ENCODE peak calls at places on chromosomes 11 and 22, in four cellular contexts. X is kidney epithelial cell, W is BE2C, E is left ventricle myocardium inferior. L is an unnamed sample.

GRCh38 chr11:38169286-38169685 is 1571.2 kb upstream of the RAG2 start:
- DNase-seq in E (no peak), W (no peak), X (no peak), L (no peak)

GRCh38 chr11:132718711-132719641 is 813.3 kb downstream of the OPCML start:
- DNase-seq in W (no peak), X (no peak), E (no peak), L (no peak)

GRCh38 chr11:115290479-115291390 is 213.5 kb downstream of the CADM1 start:
- DNase-seq in W (peak), X (no peak), E (no peak), L (no peak)

GRCh38 chr11:110249066-110249465 is 47.3 kb downstream of the RDX start:
- DNase-seq in E (no peak), X (no peak), W (no peak), L (no peak)

GRCh38 chr22:39718921-39719320 is 148.4 kb downstream of the CACNA1I start:
- DNase-seq in E (no peak), W (no peak), X (no peak), L (no peak)

GRCh38 chr11:68838572-68838964 is 3.1 kb downstream of the CPT1A start:
- DNase-seq in E (no peak), W (no peak), X (no peak), L (peak)

GRCh38 chr11:122653911-122654310 is 1.6 kb upstream of the UBASH3B start:
- DNase-seq in W (no peak), E (no peak), X (no peak), L (no peak)

GRCh38 chr11:130693543-130693942 is 222.7 kb downstream of the SNX19 start:
- DNase-seq in E (no peak), W (no peak), X (no peak), L (no peak)

GRCh38 chr22:27834364-27835185 is 33.0 kb upstream of the MN1 start:
- DNase-seq in X (no peak), E (no peak), W (no peak), L (no peak)

GRCh38 chr11:79439430-79439892 is 1.4 kb downstream of the TENM4 start:
- DNase-seq in E (no peak), X (no peak), W (no peak), L (peak)

GRCh38 chr11:79439893-79440450 is 858 bp downstream of the TENM4 start:
- DNase-seq in W (peak), X (no peak), E (peak), L (peak)

GRCh38 chr11:79438631-79439429 is 2.0 kb downstream of the TENM4 start:
- DNase-seq in E (peak), W (peak), X (no peak), L (peak)

GRCh38 chr11:79440451-79441158 is at the start of gene TENM4:
- DNase-seq in X (peak), E (peak), W (peak), L (peak)

DNA sequence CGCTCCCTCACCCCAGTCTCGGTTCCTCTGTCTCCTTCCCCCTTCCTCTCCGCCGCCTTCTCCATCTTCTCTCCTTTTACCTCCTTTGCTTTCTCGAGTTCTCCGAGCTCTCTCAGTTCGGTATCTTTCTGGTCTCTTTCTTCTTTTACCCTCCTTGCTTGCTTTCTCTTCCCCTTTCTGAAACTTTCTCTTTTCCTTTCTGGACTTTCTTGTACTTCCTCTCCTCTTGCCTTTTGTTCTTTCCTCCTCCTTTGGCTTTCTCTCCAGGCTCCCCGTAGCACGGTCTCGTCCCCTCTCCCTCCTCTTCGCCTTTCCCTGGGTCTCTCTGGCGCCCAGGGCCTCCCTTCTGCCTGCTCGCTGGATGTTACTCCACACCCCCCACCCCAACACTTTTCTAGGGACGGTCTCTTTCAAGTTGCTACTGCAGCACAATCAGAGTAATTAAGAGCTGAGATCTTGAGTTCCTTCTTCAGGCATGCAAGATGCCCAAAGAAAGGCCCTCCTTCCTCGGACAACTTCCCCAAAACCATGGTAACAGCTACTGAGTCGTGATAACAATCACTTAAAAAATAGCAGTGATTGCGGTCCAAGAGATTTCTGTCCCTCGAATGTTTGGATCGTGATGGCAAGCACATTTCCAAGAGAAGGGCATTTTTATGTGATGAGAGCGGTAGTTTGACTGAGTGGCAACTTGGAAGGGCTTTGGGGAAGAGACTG is 487 bp upstream of the TENM4 start:
- DNase-seq in E (no peak), W (no peak), X (no peak), L (peak)
- TF ChIP-seq CTCF in E (peak), W (no peak), X (peak), L (no peak)

DNA sequence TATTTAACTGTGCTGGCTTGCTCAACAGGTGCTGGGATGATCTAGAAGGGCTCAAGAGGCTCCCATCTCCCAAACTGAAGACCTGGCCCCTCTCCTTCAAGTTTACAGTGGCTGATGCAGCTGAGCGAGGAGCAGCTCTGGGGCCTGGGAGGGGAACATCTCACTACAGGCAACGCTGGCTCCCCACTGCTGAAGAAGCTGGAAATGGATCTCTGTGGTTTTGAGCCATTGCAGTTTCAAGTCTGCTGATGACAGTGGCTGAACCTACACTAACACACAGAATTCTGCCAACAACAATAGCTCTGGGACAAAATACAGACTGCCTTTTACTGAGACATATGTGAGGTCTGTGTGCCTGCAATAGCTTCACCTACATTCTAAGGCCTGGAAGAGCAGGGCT is 504.8 kb upstream of the B3GAT1 start:
- DNase-seq in E (no peak), X (no peak), W (no peak), L (no peak)
- TF ChIP-seq CTCF in E (no peak), X (no peak), W (no peak), L (no peak)

GRCh38 chr22:20138417-20138738 is 6.8 kb downstream of the ZDHHC8 start:
- DNase-seq in E (no peak), X (no peak), W (no peak), L (no peak)
- TF ChIP-seq CTCF in E (no peak), X (no peak), W (no peak), L (no peak)

DNA sequence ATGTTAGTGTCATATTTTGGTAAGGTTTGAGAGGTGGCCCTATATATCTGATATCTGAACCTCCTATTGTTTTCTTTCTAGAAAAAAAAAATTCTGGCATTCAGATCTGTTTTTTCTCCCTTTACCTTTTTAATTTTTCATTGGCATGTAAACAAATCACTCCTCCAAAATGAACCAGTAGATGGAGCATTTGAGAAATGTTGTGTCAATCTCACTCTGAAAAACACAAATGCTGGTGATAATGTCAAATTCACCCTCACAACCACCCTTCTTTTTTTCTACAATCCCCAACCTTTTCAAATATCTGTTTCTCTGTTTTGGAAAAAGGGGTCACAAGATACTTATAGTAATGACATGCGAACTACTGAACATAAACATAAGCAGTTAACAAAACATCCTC is 9.1 kb downstream of the GUCY1A2 start:
- DNase-seq in X (no peak), E (no peak), W (no peak), L (no peak)
- TF ChIP-seq CTCF in X (peak), E (no peak), W (no peak), L (no peak)

GRCh38 chr11:47233989-47234668 is 14.5 kb downstream of the ACP2 start:
- DNase-seq in X (no peak), E (peak), W (peak), L (peak)
- TF ChIP-seq CTCF in X (peak), E (peak), W (peak), L (peak)

GRCh38 chr11:76629853-76630599 is 40.5 kb downstream of the LRRC32 start:
- DNase-seq in X (no peak), W (no peak), E (peak), L (peak)
- TF ChIP-seq CTCF in X (no peak), W (no peak), E (peak), L (no peak)

L was measured in adrenal gland.